ENCODE peak calls at places on chromosomes 16 and 17, in seven cellular contexts. One of them, this sample, is unnamed. For H3K4me1, the result is how much of the 10 kb centered on the place peaks cover.

GRCh38 chr17:7922499-7923289 is 6.6 kb upstream of the RNF227 start:
- DNase-seq in body of pancreas: peak
- DNase-seq in CD8-positive, alpha-beta memory T cell: peak
- DNase-seq in aorta: peak
- DNase-seq in CD8-positive, alpha-beta T cell: peak
- DNase-seq in tibial nerve: peak
- DNase-seq in transverse colon: peak
- DNase-seq in this sample: peak

GRCh38 chr17:47987240-47987835 is 16.4 kb downstream of the CDK5RAP3 start:
- DNase-seq in body of pancreas: peak
- DNase-seq in CD8-positive, alpha-beta memory T cell: peak
- DNase-seq in aorta: no peak
- DNase-seq in CD8-positive, alpha-beta T cell: no peak
- DNase-seq in tibial nerve: no peak
- DNase-seq in transverse colon: no peak
- DNase-seq in this sample: no peak

GRCh38 chr17:58414596-58414997 is 2.7 kb downstream of the RNF43 start:
- DNase-seq in body of pancreas: peak
- DNase-seq in CD8-positive, alpha-beta memory T cell: no peak
- DNase-seq in aorta: no peak
- DNase-seq in CD8-positive, alpha-beta T cell: no peak
- DNase-seq in tibial nerve: no peak
- DNase-seq in transverse colon: no peak
- DNase-seq in this sample: no peak

GRCh38 chr16:56601325-56601724 is 7.1 kb upstream of the MT2A start:
- DNase-seq in body of pancreas: no peak
- DNase-seq in CD8-positive, alpha-beta memory T cell: no peak
- DNase-seq in aorta: no peak
- DNase-seq in CD8-positive, alpha-beta T cell: no peak
- DNase-seq in tibial nerve: no peak
- DNase-seq in transverse colon: no peak
- DNase-seq in this sample: no peak

GRCh38 chr17:80087346-80088265 is 13.8 kb upstream of the GAA start:
- DNase-seq in body of pancreas: no peak
- DNase-seq in CD8-positive, alpha-beta memory T cell: no peak
- DNase-seq in aorta: no peak
- DNase-seq in CD8-positive, alpha-beta T cell: no peak
- DNase-seq in tibial nerve: no peak
- DNase-seq in transverse colon: no peak
- DNase-seq in this sample: no peak

GRCh38 chr17:76491271-76492184 is 9.7 kb downstream of the RHBDF2 start:
- DNase-seq in body of pancreas: no peak
- DNase-seq in CD8-positive, alpha-beta memory T cell: no peak
- DNase-seq in aorta: no peak
- DNase-seq in CD8-positive, alpha-beta T cell: no peak
- DNase-seq in tibial nerve: no peak
- DNase-seq in transverse colon: peak
- DNase-seq in this sample: no peak

GRCh38 chr17:47368262-47368661 is 44.5 kb downstream of the EFCAB13 start:
- DNase-seq in body of pancreas: peak
- DNase-seq in CD8-positive, alpha-beta memory T cell: no peak
- DNase-seq in aorta: no peak
- DNase-seq in CD8-positive, alpha-beta T cell: no peak
- DNase-seq in tibial nerve: no peak
- DNase-seq in transverse colon: no peak
- DNase-seq in this sample: no peak

GRCh38 chr17:8753136-8753975 is 5.0 kb downstream of the SPDYE4 start:
- DNase-seq in body of pancreas: no peak
- DNase-seq in CD8-positive, alpha-beta memory T cell: no peak
- DNase-seq in aorta: no peak
- DNase-seq in CD8-positive, alpha-beta T cell: no peak
- DNase-seq in tibial nerve: no peak
- DNase-seq in transverse colon: no peak
- DNase-seq in this sample: no peak

GRCh38 chr16:10624527-10624926 is 44.1 kb upstream of the EMP2 start:
- DNase-seq in body of pancreas: no peak
- DNase-seq in CD8-positive, alpha-beta memory T cell: no peak
- DNase-seq in aorta: no peak
- DNase-seq in CD8-positive, alpha-beta T cell: no peak
- DNase-seq in tibial nerve: no peak
- DNase-seq in transverse colon: no peak
- DNase-seq in this sample: no peak

GRCh38 chr17:77295410-77295809 is 154.6 kb downstream of the SEC14L1 start:
- DNase-seq in body of pancreas: no peak
- DNase-seq in CD8-positive, alpha-beta memory T cell: no peak
- DNase-seq in aorta: no peak
- DNase-seq in CD8-positive, alpha-beta T cell: no peak
- DNase-seq in tibial nerve: no peak
- DNase-seq in transverse colon: no peak
- DNase-seq in this sample: no peak

GRCh38 chr17:1035546-1036170 is 38.7 kb downstream of the TIMM22 start:
- DNase-seq in body of pancreas: no peak
- DNase-seq in CD8-positive, alpha-beta memory T cell: no peak
- DNase-seq in aorta: peak
- DNase-seq in CD8-positive, alpha-beta T cell: no peak
- DNase-seq in tibial nerve: no peak
- DNase-seq in transverse colon: no peak
- DNase-seq in this sample: no peak

GRCh38 chr17:41705271-41705991 is 6.7 kb upstream of the GAST start:
- DNase-seq in body of pancreas: no peak
- DNase-seq in CD8-positive, alpha-beta memory T cell: no peak
- DNase-seq in aorta: no peak
- DNase-seq in CD8-positive, alpha-beta T cell: no peak
- DNase-seq in tibial nerve: no peak
- DNase-seq in transverse colon: no peak
- DNase-seq in this sample: no peak

GRCh38 chr16:23700509-23700908 is 12.5 kb downstream of the ERN2 start:
- DNase-seq in body of pancreas: no peak
- DNase-seq in CD8-positive, alpha-beta memory T cell: no peak
- DNase-seq in aorta: no peak
- DNase-seq in CD8-positive, alpha-beta T cell: no peak
- DNase-seq in tibial nerve: no peak
- DNase-seq in transverse colon: peak
- DNase-seq in this sample: no peak

GRCh38 chr17:72682597-72682996 is 409.9 kb downstream of the SLC39A11 start:
- DNase-seq in body of pancreas: no peak
- DNase-seq in CD8-positive, alpha-beta memory T cell: no peak
- DNase-seq in aorta: no peak
- DNase-seq in CD8-positive, alpha-beta T cell: no peak
- DNase-seq in tibial nerve: no peak
- DNase-seq in transverse colon: no peak
- DNase-seq in this sample: no peak

GRCh38 chr17:29579866-29580771 is 9.3 kb downstream of the GIT1 start:
- DNase-seq in body of pancreas: peak
- DNase-seq in CD8-positive, alpha-beta memory T cell: peak
- DNase-seq in aorta: peak
- DNase-seq in CD8-positive, alpha-beta T cell: peak
- DNase-seq in tibial nerve: peak
- DNase-seq in transverse colon: peak
- DNase-seq in this sample: peak

GRCh38 chr16:85508993-85509392 is 104.1 kb upstream of the GSE1 start:
- DNase-seq in body of pancreas: no peak
- DNase-seq in CD8-positive, alpha-beta memory T cell: no peak
- DNase-seq in aorta: no peak
- DNase-seq in CD8-positive, alpha-beta T cell: no peak
- DNase-seq in tibial nerve: no peak
- DNase-seq in transverse colon: no peak
- DNase-seq in this sample: no peak

DNA sequence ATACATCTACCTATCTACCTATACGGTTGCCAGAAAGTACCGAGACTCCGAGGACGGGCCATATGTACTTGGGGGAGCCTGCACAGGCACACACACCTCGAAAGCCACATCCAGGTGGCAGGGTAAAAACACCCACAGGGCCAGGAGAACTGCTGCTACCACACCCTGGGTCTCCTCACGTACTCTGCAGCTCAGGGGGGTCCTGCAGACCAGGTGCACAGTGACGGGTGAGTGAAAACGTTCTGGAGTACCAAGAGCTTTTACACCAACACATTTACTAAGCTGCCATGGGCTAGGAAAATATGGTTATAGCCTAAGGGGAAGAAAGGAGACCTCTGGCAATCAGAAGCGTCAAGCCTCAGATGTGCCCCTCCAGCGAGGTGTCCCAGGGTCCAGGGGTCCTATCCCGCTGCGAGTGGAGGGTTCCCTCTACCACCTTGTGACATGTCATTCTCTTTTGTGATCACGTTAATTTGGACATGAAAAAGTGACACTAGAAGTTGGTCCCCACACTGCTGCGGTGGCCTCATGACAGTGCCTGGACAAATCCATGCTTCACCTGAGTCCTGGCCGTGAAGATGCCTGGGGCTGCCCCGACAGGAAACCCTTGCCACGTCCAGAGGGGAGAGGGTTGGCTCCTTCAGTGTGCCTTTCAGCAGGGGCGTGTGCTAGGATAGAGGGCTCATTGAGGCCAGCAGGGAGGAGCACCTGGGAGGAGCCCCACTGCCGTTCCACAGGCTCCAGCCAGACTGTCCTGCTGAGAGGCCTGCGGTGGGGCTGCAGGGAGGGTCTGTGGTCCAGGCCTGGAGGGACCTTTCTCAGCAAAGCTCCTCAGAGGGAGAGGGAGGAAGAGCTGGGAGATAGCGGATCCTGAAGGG is 1.8 kb downstream of the CANT1 start:
- DNase-seq in body of pancreas: no peak
- DNase-seq in CD8-positive, alpha-beta memory T cell: no peak
- DNase-seq in aorta: no peak
- DNase-seq in CD8-positive, alpha-beta T cell: no peak
- DNase-seq in tibial nerve: no peak
- DNase-seq in transverse colon: peak
- DNase-seq in this sample: no peak
- H3K4me1 ChIP-seq in body of pancreas: under half
- H3K4me1 ChIP-seq in CD8-positive, alpha-beta memory T cell: under half
- H3K4me1 ChIP-seq in aorta: under half
- H3K4me1 ChIP-seq in CD8-positive, alpha-beta T cell: under half
- H3K4me1 ChIP-seq in tibial nerve: under half
- H3K4me1 ChIP-seq in transverse colon: under half
- H3K4me1 ChIP-seq in this sample: under half

DNA sequence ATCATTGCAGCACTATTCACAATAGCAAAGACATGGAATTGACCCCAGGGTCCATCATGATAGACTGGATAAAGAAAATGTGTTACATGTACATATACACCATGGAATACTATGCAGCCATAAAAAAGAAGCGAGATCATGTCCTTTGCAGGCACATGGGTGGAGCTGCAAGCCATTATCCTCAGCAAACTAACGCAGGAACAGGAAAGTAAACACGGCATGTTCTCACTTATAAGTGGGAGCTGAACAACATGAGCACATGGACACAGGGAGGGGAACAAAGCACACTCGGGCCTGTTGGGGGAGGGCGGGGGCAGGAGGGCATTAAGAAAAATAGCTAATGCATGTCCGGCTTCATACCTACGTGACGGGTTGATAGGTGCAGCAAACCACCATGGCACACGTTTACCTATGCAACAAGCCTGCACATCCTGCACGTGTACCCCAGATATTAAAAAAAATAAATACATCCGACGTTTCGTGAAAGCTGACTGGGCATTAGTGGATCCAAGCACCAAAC is 28.9 kb downstream of the ZNF778 start:
- DNase-seq in body of pancreas: no peak
- DNase-seq in CD8-positive, alpha-beta memory T cell: no peak
- DNase-seq in aorta: peak
- DNase-seq in CD8-positive, alpha-beta T cell: no peak
- DNase-seq in tibial nerve: no peak
- DNase-seq in transverse colon: no peak
- DNase-seq in this sample: no peak
- H3K4me3 ChIP-seq in body of pancreas: peak
- H3K4me3 ChIP-seq in CD8-positive, alpha-beta memory T cell: no peak
- H3K4me3 ChIP-seq in aorta: no peak
- H3K4me3 ChIP-seq in CD8-positive, alpha-beta T cell: no peak
- H3K4me3 ChIP-seq in tibial nerve: peak
- H3K4me3 ChIP-seq in transverse colon: peak
- H3K4me3 ChIP-seq in this sample: no peak

GRCh38 chr16:27366687-27367462 is 35.1 kb upstream of the IL21R start:
- DNase-seq in body of pancreas: no peak
- DNase-seq in CD8-positive, alpha-beta memory T cell: no peak
- DNase-seq in aorta: peak
- DNase-seq in CD8-positive, alpha-beta T cell: peak
- DNase-seq in tibial nerve: no peak
- DNase-seq in transverse colon: no peak
- DNase-seq in this sample: no peak
- H3K27ac ChIP-seq in body of pancreas: peak
- H3K27ac ChIP-seq in CD8-positive, alpha-beta memory T cell: peak
- H3K27ac ChIP-seq in aorta: no peak
- H3K27ac ChIP-seq in CD8-positive, alpha-beta T cell: peak
- H3K27ac ChIP-seq in tibial nerve: peak
- H3K27ac ChIP-seq in transverse colon: peak
- H3K27ac ChIP-seq in this sample: peak

GRCh38 chr16:77807-78443 is at the start of gene MPG:
- DNase-seq in body of pancreas: peak
- DNase-seq in CD8-positive, alpha-beta memory T cell: peak
- DNase-seq in aorta: peak
- DNase-seq in CD8-positive, alpha-beta T cell: peak
- DNase-seq in tibial nerve: peak
- DNase-seq in transverse colon: peak
- DNase-seq in this sample: peak
- H3K4me1 ChIP-seq in body of pancreas: under half
- H3K4me1 ChIP-seq in CD8-positive, alpha-beta memory T cell: under half
- H3K4me1 ChIP-seq in aorta: under half
- H3K4me1 ChIP-seq in CD8-positive, alpha-beta T cell: under half
- H3K4me1 ChIP-seq in tibial nerve: under half
- H3K4me1 ChIP-seq in transverse colon: under half
- H3K4me1 ChIP-seq in this sample: under half

GRCh38 chr16:11980167-11980844 is 3.8 kb downstream of the SNX29 start:
- DNase-seq in body of pancreas: no peak
- DNase-seq in CD8-positive, alpha-beta memory T cell: no peak
- DNase-seq in aorta: no peak
- DNase-seq in CD8-positive, alpha-beta T cell: no peak
- DNase-seq in tibial nerve: no peak
- DNase-seq in transverse colon: no peak
- DNase-seq in this sample: no peak

GRCh38 chr16:11973065-11973464 is 3.5 kb upstream of the SNX29 start:
- DNase-seq in body of pancreas: no peak
- DNase-seq in CD8-positive, alpha-beta memory T cell: no peak
- DNase-seq in aorta: no peak
- DNase-seq in CD8-positive, alpha-beta T cell: no peak
- DNase-seq in tibial nerve: no peak
- DNase-seq in transverse colon: no peak
- DNase-seq in this sample: no peak

GRCh38 chr16:11977206-11978041 is 890 bp downstream of the SNX29 start:
- DNase-seq in body of pancreas: no peak
- DNase-seq in CD8-positive, alpha-beta memory T cell: no peak
- DNase-seq in aorta: no peak
- DNase-seq in CD8-positive, alpha-beta T cell: no peak
- DNase-seq in tibial nerve: peak
- DNase-seq in transverse colon: peak
- DNase-seq in this sample: no peak

GRCh38 chr16:11976850-11977205 is 294 bp downstream of the SNX29 start:
- DNase-seq in body of pancreas: no peak
- DNase-seq in CD8-positive, alpha-beta memory T cell: no peak
- DNase-seq in aorta: no peak
- DNase-seq in CD8-positive, alpha-beta T cell: no peak
- DNase-seq in tibial nerve: no peak
- DNase-seq in transverse colon: no peak
- DNase-seq in this sample: no peak

GRCh38 chr16:11978080-11978479 is 1.5 kb downstream of the SNX29 start:
- DNase-seq in body of pancreas: no peak
- DNase-seq in CD8-positive, alpha-beta memory T cell: no peak
- DNase-seq in aorta: no peak
- DNase-seq in CD8-positive, alpha-beta T cell: no peak
- DNase-seq in tibial nerve: no peak
- DNase-seq in transverse colon: no peak
- DNase-seq in this sample: no peak
- H3K4me3 ChIP-seq in body of pancreas: no peak
- H3K4me3 ChIP-seq in CD8-positive, alpha-beta memory T cell: no peak
- H3K4me3 ChIP-seq in aorta: no peak
- H3K4me3 ChIP-seq in CD8-positive, alpha-beta T cell: peak
- H3K4me3 ChIP-seq in tibial nerve: no peak
- H3K4me3 ChIP-seq in transverse colon: no peak
- H3K4me3 ChIP-seq in this sample: no peak

GRCh38 chr17:17479209-17479608 is 2.4 kb downstream of the MED9 start:
- DNase-seq in body of pancreas: no peak
- DNase-seq in CD8-positive, alpha-beta memory T cell: no peak
- DNase-seq in aorta: no peak
- DNase-seq in CD8-positive, alpha-beta T cell: no peak
- DNase-seq in tibial nerve: no peak
- DNase-seq in transverse colon: no peak
- DNase-seq in this sample: no peak
- H3K27ac ChIP-seq in body of pancreas: no peak
- H3K27ac ChIP-seq in CD8-positive, alpha-beta memory T cell: no peak
- H3K27ac ChIP-seq in aorta: no peak
- H3K27ac ChIP-seq in CD8-positive, alpha-beta T cell: no peak
- H3K27ac ChIP-seq in tibial nerve: no peak
- H3K27ac ChIP-seq in transverse colon: no peak
- H3K27ac ChIP-seq in this sample: no peak

This sample was measured in CD4-positive, CD25-positive, alpha-beta regulatory T cell.